ENCODE peak calls at places on chromosome 14, in four cellular contexts. C is transverse colon, B is A549, G is sigmoid colon. I is an unnamed sample.

GRCh38 chr14:68719634-68720384 is 73.1 kb downstream of the ZFP36L1 start:
- DNase-seq in C (no peak), B (no peak), G (no peak), I (no peak)

GRCh38 chr14:72318648-72319047 is 386.4 kb downstream of the RGS6 start:
- DNase-seq in C (no peak), B (no peak), G (no peak), I (no peak)

GRCh38 chr14:102317564-102318248 is 1.8 kb upstream of the ZNF839 start:
- DNase-seq in C (peak), B (no peak), G (peak), I (no peak)

GRCh38 chr14:61751475-61751989 is 10.7 kb upstream of the SNAPC1 start:
- DNase-seq in C (no peak), B (no peak), G (no peak), I (no peak)

GRCh38 chr14:100654814-100655795 is 67.9 kb upstream of the BEGAIN start:
- DNase-seq in C (peak), B (peak), G (no peak), I (no peak)

GRCh38 chr14:81537193-81537592 is 3.5 kb upstream of the SEL1L start:
- DNase-seq in C (no peak), B (no peak), G (no peak), I (no peak)

GRCh38 chr14:81042431-81042830 is 87.0 kb downstream of the TSHR start:
- DNase-seq in C (no peak), B (no peak), G (no peak), I (no peak)

GRCh38 chr14:104390221-104390931 is 189.2 kb upstream of the C14orf180 start:
- DNase-seq in C (no peak), B (no peak), G (peak), I (peak)

GRCh38 chr14:89794096-89794495 is 160.4 kb downstream of the EFCAB11 start:
- DNase-seq in C (no peak), B (no peak), G (peak), I (peak)

GRCh38 chr14:33534636-33535035 is 416.2 kb downstream of the EGLN3 start:
- DNase-seq in C (no peak), B (no peak), G (no peak), I (no peak)

GRCh38 chr14:37116933-37117844 is 55.2 kb downstream of the SLC25A21 start:
- DNase-seq in C (no peak), B (peak), G (no peak), I (no peak)

GRCh38 chr14:68391292-68392014 is 401.4 kb downstream of the ZFP36L1 start:
- DNase-seq in C (no peak), B (no peak), G (no peak), I (no peak)

GRCh38 chr14:34301107-34301734 is 160.8 kb downstream of the SPTSSA start:
- DNase-seq in C (no peak), B (peak), G (no peak), I (no peak)

GRCh38 chr14:75667099-75667498 is 6.1 kb downstream of the TTLL5 start:
- DNase-seq in C (no peak), B (no peak), G (no peak), I (no peak)

GRCh38 chr14:30180219-30180618 is 252.6 kb upstream of the PRKD1 start:
- DNase-seq in C (no peak), B (no peak), G (no peak), I (no peak)

GRCh38 chr14:55075628-55076027 is 24.2 kb downstream of the MAPK1IP1L start:
- DNase-seq in C (no peak), B (no peak), G (no peak), I (no peak)

GRCh38 chr14:34227834-34228662 is 234.0 kb downstream of the SPTSSA start:
- DNase-seq in C (peak), B (peak), G (peak), I (peak)

GRCh38 chr14:105528859-105529505 is 2.6 kb downstream of the TMEM121 start:
- DNase-seq in C (no peak), B (no peak), G (no peak), I (no peak)

GRCh38 chr14:49687942-49688700 is at the start of gene POLE2:
- DNase-seq in C (peak), B (peak), G (peak), I (peak)

GRCh38 chr14:38339704-38340103 is 83.8 kb upstream of the CLEC14A start:
- DNase-seq in C (no peak), B (no peak), G (no peak), I (no peak)

GRCh38 chr14:49505026-49505766 is 81.0 kb downstream of the RPS29 start:
- DNase-seq in C (no peak), B (no peak), G (no peak), I (no peak)

GRCh38 chr14:56953884-56954283 is 143.6 kb upstream of the OTX2 start:
- DNase-seq in C (no peak), B (no peak), G (no peak), I (no peak)

GRCh38 chr14:88621090-88621489 is 58.3 kb downstream of the ZC3H14 start:
- DNase-seq in C (no peak), B (no peak), G (no peak), I (no peak)

GRCh38 chr14:65840118-65840751 is 427.7 kb downstream of the FUT8 start:
- DNase-seq in C (no peak), B (no peak), G (no peak), I (no peak)

GRCh38 chr14:70653662-70654061 is 11.9 kb downstream of the TTC9 start:
- DNase-seq in C (no peak), B (no peak), G (no peak), I (no peak)

GRCh38 chr14:54025661-54026060 is 69.0 kb upstream of the BMP4 start:
- DNase-seq in C (no peak), B (peak), G (no peak), I (no peak)

GRCh38 chr14:76423534-76423933 is 47.6 kb downstream of the ESRRB start:
- DNase-seq in C (no peak), B (no peak), G (no peak), I (no peak)

GRCh38 chr14:61519735-61520134 is 175.6 kb upstream of the HIF1A start:
- DNase-seq in C (no peak), B (no peak), G (no peak), I (no peak)

GRCh38 chr14:25411933-25412757 is 362.2 kb upstream of the STXBP6 start:
- DNase-seq in C (no peak), B (no peak), G (peak), I (no peak)

GRCh38 chr14:100466111-100466856 is 120.9 kb downstream of the BEGAIN start:
- DNase-seq in C (no peak), B (no peak), G (no peak), I (no peak)

GRCh38 chr14:89908712-89909450 is 45.6 kb downstream of the EFCAB11 start:
- DNase-seq in C (no peak), B (no peak), G (no peak), I (no peak)

GRCh38 chr14:101196795-101197590 is 293.5 kb upstream of the RTL1 start:
- DNase-seq in C (no peak), B (no peak), G (peak), I (no peak)

DNA sequence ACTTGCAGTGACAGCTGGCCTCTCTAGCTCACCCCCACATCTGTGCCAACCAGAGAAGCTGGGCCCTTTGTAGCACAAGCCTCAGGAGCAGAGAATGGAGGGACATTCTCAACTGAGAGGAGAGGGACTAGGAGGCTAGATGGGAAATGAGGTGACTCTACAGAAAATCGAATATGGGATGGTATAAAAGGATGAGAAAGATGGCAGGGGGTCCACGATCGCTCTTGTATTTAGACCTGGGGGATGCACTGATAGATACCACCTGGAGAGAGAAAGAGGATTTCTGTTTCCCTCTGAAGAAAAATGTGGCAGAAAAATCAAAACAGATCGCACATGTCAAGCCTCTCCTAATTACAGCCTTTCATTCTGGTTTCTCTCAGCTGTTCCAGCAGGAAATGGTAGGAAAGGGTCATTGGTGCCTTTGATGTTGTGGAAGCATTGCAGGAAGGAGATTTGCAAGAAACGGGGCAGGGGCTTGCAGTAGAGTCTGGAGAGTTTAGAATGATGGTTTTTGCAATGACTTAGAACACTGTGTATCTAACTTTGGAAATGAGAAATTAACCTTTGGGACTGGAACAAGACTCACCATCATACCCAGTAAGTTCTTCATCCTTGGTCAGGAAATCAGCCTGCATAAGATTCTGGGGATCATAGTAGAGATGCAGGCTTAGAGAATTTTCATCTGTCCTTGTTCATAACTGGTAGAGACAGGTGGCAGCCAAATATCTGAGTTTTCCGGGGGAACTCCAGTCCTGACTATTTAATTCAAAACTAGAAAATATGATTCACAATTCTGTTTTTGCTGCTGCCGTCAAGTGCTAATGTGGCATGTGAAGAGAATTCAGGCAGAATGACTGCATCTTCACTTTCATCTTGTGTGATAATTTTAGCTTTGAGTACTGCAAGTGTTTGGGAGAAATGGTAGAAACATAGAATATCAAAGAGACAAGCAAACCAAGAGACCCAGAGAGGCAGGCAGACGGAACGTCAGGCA is 98.8 kb downstream of the DAD1 start:
- DNase-seq in C (no peak), B (no peak), G (no peak), I (no peak)
- TF ChIP-seq POLR2A in C (no peak), B (no peak), G (no peak), I (no peak)

GRCh38 chr14:87084908-87085307 is 908.1 kb downstream of the GALC start:
- DNase-seq in C (no peak), B (no peak), G (no peak), I (no peak)

GRCh38 chr14:87076146-87076545 is 916.8 kb downstream of the GALC start:
- DNase-seq in C (no peak), B (no peak), G (no peak), I (no peak)

GRCh38 chr14:87082917-87083316 is 910.1 kb downstream of the GALC start:
- DNase-seq in C (no peak), B (no peak), G (no peak), I (no peak)

GRCh38 chr14:87081004-87081403 is 912.0 kb downstream of the GALC start:
- DNase-seq in C (no peak), B (no peak), G (no peak), I (no peak)
- TF ChIP-seq CTCF in C (no peak), B (no peak), G (no peak), I (no peak)

GRCh38 chr14:22887260-22887989 is 4.4 kb downstream of the REM2 start:
- DNase-seq in C (peak), B (peak), G (peak), I (no peak)
- TF ChIP-seq POLR2A in C (no peak), B (no peak), G (no peak), I (no peak)

DNA sequence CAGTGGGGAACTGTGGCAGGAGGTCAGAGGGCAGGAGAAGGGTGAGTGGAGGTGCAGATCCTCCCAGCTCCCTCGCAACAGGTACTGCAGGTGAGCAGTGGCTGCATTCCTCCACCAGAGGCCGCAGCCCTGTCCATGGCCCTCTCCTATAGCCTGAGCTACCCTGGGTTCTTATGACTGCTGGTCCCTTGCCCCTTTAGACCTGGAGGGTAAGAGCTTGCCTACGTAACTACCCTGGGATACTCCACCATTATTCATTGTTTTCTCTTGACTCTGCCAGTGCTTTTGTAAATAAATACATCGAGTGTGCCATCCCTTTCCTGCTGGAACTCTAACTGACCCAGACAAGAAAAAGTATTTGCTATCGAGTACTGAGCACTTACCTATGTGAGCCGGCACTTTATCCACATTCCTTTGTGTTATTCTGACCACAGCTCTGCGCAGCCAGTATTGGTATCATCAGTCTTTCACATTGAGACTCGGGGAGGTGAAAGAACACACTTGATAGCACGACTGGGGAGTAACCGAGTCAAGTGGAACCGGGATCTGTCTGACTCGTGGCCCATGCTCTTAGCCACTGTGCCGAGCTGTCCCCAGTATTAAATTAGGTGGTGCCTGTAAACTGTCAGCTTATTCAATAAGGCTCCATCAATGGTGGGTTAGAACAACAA is 38.5 kb downstream of the LTBP2 start:
- DNase-seq in C (no peak), B (no peak), G (no peak), I (no peak)
- TF ChIP-seq CTCF in C (no peak), B (no peak), G (no peak), I (no peak)

GRCh38 chr14:73786942-73787759 is 64.5 kb upstream of the PTGR2 start:
- DNase-seq in C (peak), B (no peak), G (peak), I (peak)

GRCh38 chr14:73789996-73790581 is 61.5 kb upstream of the PTGR2 start:
- DNase-seq in C (peak), B (no peak), G (peak), I (peak)

GRCh38 chr14:73787760-73788508 is 63.7 kb upstream of the PTGR2 start:
- DNase-seq in C (no peak), B (no peak), G (peak), I (no peak)

GRCh38 chr14:73786632-73786941 is 65.0 kb upstream of the PTGR2 start:
- DNase-seq in C (peak), B (no peak), G (peak), I (no peak)

GRCh38 chr14:73788871-73789590 is 62.6 kb upstream of the PTGR2 start:
- DNase-seq in C (no peak), B (no peak), G (peak), I (no peak)
- TF ChIP-seq POLR2A in C (no peak), B (no peak), G (no peak), I (no peak)

I was measured in lower leg skin.